ENCODE peak calls at places on chromosomes 11 and 22, in six cellular contexts. U is M059J; T is Caco-2; O is Jurkat, Clone E6-1; K is CD4-positive, alpha-beta T cell; Q is iris pigment epithelial cell. B is an unnamed sample.

GRCh38 chr22:22576244-22576988 is 17.4 kb upstream of the PRAME start:
- DNase-seq in U (peak), K (peak), Q (peak), O (no peak), T (peak), B (peak)

GRCh38 chr11:112357488-112357887 is 96.8 kb upstream of the PLET1 start:
- DNase-seq in K (no peak), O (no peak), Q (no peak), U (no peak), T (no peak), B (no peak)

GRCh38 chr11:118930152-118930712 is 4.5 kb upstream of the BCL9L start:
- DNase-seq in K (peak), U (peak), O (peak), T (peak), Q (peak), B (peak)

GRCh38 chr11:98566978-98567377 is 453.8 kb upstream of the CNTN5 start:
- DNase-seq in T (no peak), Q (no peak), O (no peak), U (no peak), K (no peak), B (no peak)

GRCh38 chr22:19110064-19110458 is 12.2 kb downstream of the DGCR2 start:
- DNase-seq in O (no peak), Q (no peak), K (no peak), U (no peak), T (no peak), B (peak)

GRCh38 chr11:12961615-12962014 is 47.5 kb upstream of the RASSF10 start:
- DNase-seq in Q (no peak), K (no peak), O (no peak), T (no peak), U (peak), B (no peak)

GRCh38 chr22:44686873-44687600 is 15.0 kb upstream of the PRR5 start:
- DNase-seq in T (peak), U (no peak), O (no peak), Q (peak), K (no peak), B (no peak)

GRCh38 chr11:69088676-69089146 is 40.0 kb downstream of the TPCN2 start:
- DNase-seq in K (peak), U (peak), O (peak), Q (peak), T (peak), B (peak)

GRCh38 chr22:50010676-50011446 is 1.7 kb downstream of the IL17REL start:
- DNase-seq in Q (no peak), O (no peak), T (no peak), K (peak), U (no peak), B (no peak)

GRCh38 chr22:31935961-31936635 is 8.2 kb upstream of the YWHAH start:
- DNase-seq in O (no peak), K (no peak), Q (no peak), U (no peak), T (no peak), B (peak)

GRCh38 chr11:41947392-41947791 is 487.9 kb upstream of the LRRC4C start:
- DNase-seq in O (no peak), K (no peak), Q (no peak), U (no peak), T (no peak), B (no peak)

GRCh38 chr11:18757742-18758294 is 31.8 kb upstream of the IGSF22 start:
- DNase-seq in U (no peak), Q (peak), T (peak), O (no peak), K (no peak), B (no peak)

GRCh38 chr11:125724125-125724524 is 22.0 kb upstream of the PATE1 start:
- DNase-seq in T (peak), U (peak), O (peak), Q (peak), K (no peak), B (no peak)

GRCh38 chr11:14223636-14224035 is 135.3 kb downstream of the RRAS2 start:
- DNase-seq in K (no peak), U (no peak), O (no peak), Q (no peak), T (no peak), B (no peak)

GRCh38 chr11:73265278-73265810 is 6.8 kb upstream of the P2RY6 start:
- DNase-seq in U (no peak), T (no peak), O (no peak), Q (no peak), K (no peak), B (no peak)

GRCh38 chr11:44564653-44565007 is 833 bp upstream of the CD82 start:
- DNase-seq in U (peak), K (no peak), O (no peak), T (no peak), Q (peak), B (no peak)

GRCh38 chr11:76808158-76808557 is 25.0 kb downstream of the TSKU start:
- DNase-seq in Q (no peak), T (no peak), K (no peak), O (no peak), U (no peak), B (no peak)

GRCh38 chr11:45809456-45810395 is 4.8 kb downstream of the SLC35C1 start:
- DNase-seq in O (no peak), T (no peak), K (no peak), U (no peak), Q (no peak), B (peak)

GRCh38 chr11:115660072-115660805 is 156.0 kb upstream of the CADM1 start:
- DNase-seq in T (no peak), Q (no peak), U (peak), K (no peak), O (no peak), B (no peak)

GRCh38 chr11:12175694-12176241 is 65.4 kb downstream of the MICAL2 start:
- DNase-seq in U (peak), T (no peak), O (no peak), K (no peak), Q (peak), B (no peak)

GRCh38 chr11:101825551-101825950 is 89.3 kb upstream of the CEP126 start:
- DNase-seq in U (no peak), T (no peak), Q (no peak), O (no peak), K (no peak), B (no peak)

GRCh38 chr22:32323513-32324164 is 34.0 kb upstream of the RFPL3 start:
- DNase-seq in O (no peak), U (no peak), K (no peak), T (no peak), Q (no peak), B (no peak)

GRCh38 chr11:15288801-15289342 is 174.1 kb downstream of the INSC start:
- DNase-seq in U (peak), K (no peak), O (no peak), T (no peak), Q (no peak), B (no peak)

GRCh38 chr22:48227341-48228018 is 1465.0 kb downstream of the TBC1D22A start:
- DNase-seq in U (no peak), Q (no peak), T (no peak), O (no peak), K (no peak), B (no peak)

GRCh38 chr11:16225623-16226022 is 130.7 kb downstream of the SOX6 start:
- DNase-seq in O (no peak), U (no peak), K (no peak), T (no peak), Q (no peak), B (no peak)

GRCh38 chr11:122365545-122366380 is 249.7 kb upstream of the BLID start:
- DNase-seq in U (no peak), Q (no peak), T (no peak), O (no peak), K (no peak), B (no peak)

GRCh38 chr11:81237139-81237538 is 1496.5 kb downstream of the FAM181B start:
- DNase-seq in Q (peak), O (peak), T (peak), K (no peak), U (peak), B (peak)

GRCh38 chr11:47127213-47127612 is 49.5 kb downstream of the ARFGAP2 start:
- DNase-seq in U (no peak), O (no peak), K (no peak), Q (no peak), T (no peak), B (no peak)

GRCh38 chr11:116580828-116581227 is 192.0 kb downstream of the BUD13 start:
- DNase-seq in O (no peak), U (no peak), Q (no peak), K (no peak), T (no peak), B (no peak)

GRCh38 chr11:134124660-134125451 is 56.0 kb downstream of the JAM3 start:
- DNase-seq in K (no peak), O (no peak), Q (peak), U (no peak), T (no peak), B (no peak)

GRCh38 chr11:36513965-36514364 is 3.9 kb upstream of the TRAF6 start:
- DNase-seq in U (peak), K (no peak), O (no peak), Q (no peak), T (no peak), B (no peak)

GRCh38 chr11:32382339-32383049 is 52.8 kb downstream of the WT1 start:
- DNase-seq in K (no peak), T (no peak), U (peak), Q (no peak), O (no peak), B (no peak)

GRCh38 chr11:113974741-113975470 is at the start of gene HTR3A:
- DNase-seq in T (peak), K (no peak), Q (peak), O (no peak), U (peak), B (no peak)

GRCh38 chr11:73830261-73830660 is 42.6 kb downstream of the MRPL48 start:
- DNase-seq in T (no peak), K (no peak), Q (no peak), U (no peak), O (no peak), B (no peak)

GRCh38 chr22:42317691-42318547 is 47.5 kb upstream of the TCF20 start:
- DNase-seq in U (no peak), T (no peak), K (no peak), O (no peak), Q (no peak), B (no peak)

GRCh38 chr11:86670179-86670578 is 2.2 kb downstream of the ME3 start:
- DNase-seq in O (no peak), K (no peak), U (no peak), Q (peak), T (no peak), B (no peak)

GRCh38 chr22:37519268-37520195 is at the start of gene CARD10:
- DNase-seq in T (peak), K (no peak), Q (no peak), U (no peak), O (no peak), B (no peak)

GRCh38 chr22:36238348-36239149 is 778 bp downstream of the APOL2 start:
- DNase-seq in U (peak), K (no peak), T (no peak), Q (no peak), O (no peak), B (peak)

GRCh38 chr11:126317681-126318641 is 14.1 kb downstream of the DCPS start:
- DNase-seq in K (peak), U (peak), T (no peak), Q (peak), O (peak), B (no peak)

GRCh38 chr11:33735426-33736147 is 636 bp downstream of the CD59 start:
- DNase-seq in Q (peak), T (peak), U (peak), O (no peak), K (peak), B (peak)